ENCODE peak calls at places on chromosome 21, in five cellular contexts. B is breast epithelium, Z is fibroblast of lung, U is mammary epithelial cell, M is PC-3. A is an unnamed sample.

GRCh38 chr21:42843021-42843420 is 36.3 kb downstream of the WDR4 start:
- DNase-seq in M (no peak), Z (no peak), B (no peak), U (no peak), A (no peak)

GRCh38 chr21:26939532-26940181 is 27.2 kb downstream of the ADAMTS5 start:
- DNase-seq in Z (peak; percentile 50), B (no peak), M (peak; percentile 2), U (no peak), A (peak; percentile 72)

GRCh38 chr21:35323947-35324346 is 274.8 kb upstream of the RUNX1 start:
- DNase-seq in Z (peak; percentile 16), B (no peak), U (no peak), M (no peak), A (peak; percentile 63)

GRCh38 chr21:39523398-39523797 is 71.6 kb downstream of the SH3BGR start:
- DNase-seq in Z (no peak), U (no peak), B (no peak), M (no peak), A (peak; percentile 27)

GRCh38 chr21:43345746-43346409 is 81.1 kb downstream of the SIK1 start:
- DNase-seq in U (peak; percentile 66), B (no peak), M (peak; percentile 59), Z (peak; percentile 68), A (peak; percentile 59)

GRCh38 chr21:37072988-37073416 is at the start of the genes PIGP and TTC3:
- DNase-seq in M (peak; percentile 96), U (peak; percentile 94), Z (peak; percentile 92), B (peak; percentile 92), A (peak; percentile 95)

GRCh38 chr21:31409849-31410762 is 66.0 kb upstream of the TIAM1 start:
- DNase-seq in Z (no peak), M (no peak), U (no peak), B (no peak), A (no peak)

GRCh38 chr21:26769613-26770188 is 75.5 kb downstream of the ADAMTS1 start:
- DNase-seq in M (peak; percentile 63), Z (peak; percentile 11), U (no peak), B (no peak), A (peak; percentile 75)

GRCh38 chr21:14215971-14216621 is at the start of gene RBM11:
- DNase-seq in B (peak; percentile 73), U (peak; percentile 69), Z (peak; percentile 6), M (peak; percentile 68), A (no peak)

GRCh38 chr21:26794597-26795397 is 50.4 kb downstream of the ADAMTS1 start:
- DNase-seq in M (no peak), Z (no peak), B (no peak), U (no peak), A (no peak)

GRCh38 chr21:31447477-31447876 is 103.4 kb upstream of the TIAM1 start:
- DNase-seq in U (no peak), B (no peak), Z (peak; percentile 71), M (no peak), A (no peak)

GRCh38 chr21:17467392-17467791 is 45.5 kb upstream of the CXADR start:
- DNase-seq in Z (no peak), B (no peak), M (no peak), U (no peak), A (no peak)

GRCh38 chr21:17590443-17590842 is 22.3 kb downstream of the BTG3 start:
- DNase-seq in U (no peak), Z (no peak), B (no peak), M (no peak), A (peak; percentile 17)

GRCh38 chr21:46635324-46636180 is at the start of gene PRMT2:
- DNase-seq in B (peak; percentile 97), U (peak; percentile 95), Z (peak; percentile 92), M (peak; percentile 98), A (peak; percentile 99)
- H3K4me3 ChIP-seq in B (peak within 1 kb of the TSS; percentile 89), U (peak within 1 kb of the TSS; percentile 90), Z (peak within 1 kb of the TSS; percentile 92), M (peak within 1 kb of the TSS; percentile 90), A (peak within 1 kb of the TSS; percentile 99)

DNA sequence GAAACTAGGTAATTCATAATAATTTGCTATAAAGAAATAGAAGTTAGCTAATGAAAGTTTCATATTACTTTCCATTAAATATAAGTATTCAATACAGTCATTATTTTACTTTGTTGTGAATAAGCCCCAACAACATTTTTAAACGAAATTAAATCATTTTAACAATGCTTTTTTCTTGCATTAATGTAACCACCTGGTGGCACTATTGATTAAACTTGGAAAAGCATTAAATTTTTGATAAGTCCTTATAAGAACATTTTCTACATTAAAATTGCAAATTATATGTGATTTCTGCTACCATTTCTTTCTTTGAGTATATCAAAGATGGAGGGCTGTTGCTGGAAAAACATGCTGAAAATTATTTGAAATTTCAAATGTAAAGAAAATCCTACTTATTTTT is 918.8 kb upstream of the TMPRSS15 start:
- DNase-seq in Z (no peak), U (no peak), M (peak; percentile 35), B (no peak), A (no peak)
- TF ChIP-seq CTCF in Z (no peak), U (no peak), M (peak; percentile 59), B (no peak), A (no peak)

DNA sequence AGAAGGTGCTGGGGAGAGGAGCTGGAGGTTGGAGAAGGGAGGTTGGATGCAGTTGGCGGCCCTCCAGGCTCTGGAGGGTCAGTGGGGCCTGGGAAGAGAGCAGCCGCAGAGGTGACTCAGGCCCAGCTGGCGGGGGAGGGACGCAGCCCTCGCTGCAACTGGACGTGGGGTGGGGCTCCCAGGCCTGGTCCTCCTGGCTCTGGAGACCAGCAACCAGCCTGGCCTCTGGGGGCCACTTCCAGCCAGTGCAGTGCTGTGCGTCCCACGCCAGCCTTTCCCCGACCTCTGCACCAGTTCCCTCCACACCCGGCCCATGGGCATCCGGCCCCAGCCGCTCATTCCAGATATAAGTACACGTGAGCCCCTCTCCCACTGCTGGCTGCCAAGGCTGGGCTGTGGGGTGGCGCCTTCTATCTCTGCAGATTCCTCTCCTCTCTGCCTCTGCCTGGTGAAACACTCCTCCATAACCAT is 38.0 kb upstream of the COL18A1 start:
- DNase-seq in M (peak; percentile 90), B (no peak), U (no peak), Z (peak; percentile 97), A (peak; percentile 95)
- H3K4me3 ChIP-seq in M (no peak overlapping the region), B (no peak overlapping the region), U (no peak overlapping the region), Z (no peak overlapping the region), A (no peak overlapping the region)

DNA sequence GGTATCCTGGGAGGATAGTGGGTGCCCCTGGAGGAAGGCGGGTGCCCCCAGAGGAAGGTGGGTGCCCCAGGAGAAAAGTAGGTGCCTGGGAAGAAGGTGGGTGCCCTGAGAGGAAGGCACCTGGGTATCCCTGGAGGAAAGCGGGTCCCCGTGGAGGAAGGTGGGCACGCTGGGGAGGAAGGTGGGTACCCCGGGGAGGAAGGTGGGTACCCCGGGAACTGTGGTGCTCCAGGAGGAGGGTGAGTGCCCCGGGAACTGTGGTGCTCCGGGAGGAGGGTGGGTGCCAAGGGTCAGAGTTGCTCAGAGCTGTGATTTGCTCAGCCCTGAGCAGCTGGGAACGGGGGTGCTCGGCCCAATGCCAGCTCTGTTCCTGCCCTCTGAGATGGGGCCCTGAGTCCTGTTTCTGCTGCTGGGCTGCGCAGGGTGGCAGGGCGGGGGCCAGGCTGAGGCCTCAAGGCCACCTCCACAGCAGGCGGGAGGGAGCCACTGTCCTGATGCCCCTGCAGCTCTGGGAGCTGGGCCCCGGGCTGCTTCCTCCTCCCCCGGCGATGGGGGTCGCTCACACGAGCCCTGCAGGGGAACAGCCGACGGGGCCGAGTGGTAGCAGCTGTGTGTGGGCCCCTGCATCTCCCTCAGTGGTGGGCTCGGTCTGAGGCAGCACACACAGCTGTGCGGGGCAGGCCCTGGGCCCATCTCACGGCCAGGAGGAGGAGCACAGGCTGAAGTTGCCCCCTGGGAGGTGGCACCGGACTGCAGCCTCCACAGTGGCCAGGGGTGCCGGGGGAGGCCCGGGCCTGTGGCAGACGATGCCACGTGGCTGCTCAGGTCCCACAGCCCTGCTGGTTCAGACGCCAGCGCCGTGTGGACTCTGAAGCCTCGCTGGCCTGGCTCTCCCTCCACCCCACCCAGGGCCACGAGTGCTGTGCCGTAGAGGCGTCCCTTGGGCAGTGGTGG is 57.4 kb downstream of the SLX9 start:
- DNase-seq in U (no peak), B (no peak), M (no peak), Z (no peak), A (no peak)
- TF ChIP-seq CTCF in U (no peak), B (no peak), M (no peak), Z (no peak), A (no peak)

DNA sequence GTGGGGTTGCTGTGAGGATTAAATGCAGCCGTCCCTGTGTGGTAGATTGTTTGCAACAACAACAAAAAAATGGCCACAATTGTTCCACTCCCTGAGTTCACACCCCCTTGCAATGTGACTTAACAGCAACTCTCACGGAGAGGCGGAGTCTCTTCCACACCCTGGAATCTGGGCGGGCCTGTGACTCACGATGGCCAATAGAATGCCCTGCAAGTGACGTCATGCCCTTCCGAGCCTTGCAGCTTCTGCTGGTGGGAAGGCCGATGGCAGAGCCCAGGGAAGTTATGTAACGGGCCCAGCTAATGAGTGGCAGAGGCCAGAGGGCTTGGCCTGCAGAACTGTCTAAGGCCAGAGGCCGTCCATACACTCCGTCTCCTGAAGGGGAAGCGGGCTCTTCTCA is 87.9 kb downstream of the RIPK4 start:
- DNase-seq in Z (peak; percentile 99), U (peak; percentile 99), M (peak; percentile 99), B (peak; percentile 94), A (peak; percentile 86)
- H3K4me3 ChIP-seq in Z (no peak overlapping the region), U (peak overlapping the region; percentile 40), M (peak overlapping the region; percentile 59), B (no peak overlapping the region), A (no peak overlapping the region)

DNA sequence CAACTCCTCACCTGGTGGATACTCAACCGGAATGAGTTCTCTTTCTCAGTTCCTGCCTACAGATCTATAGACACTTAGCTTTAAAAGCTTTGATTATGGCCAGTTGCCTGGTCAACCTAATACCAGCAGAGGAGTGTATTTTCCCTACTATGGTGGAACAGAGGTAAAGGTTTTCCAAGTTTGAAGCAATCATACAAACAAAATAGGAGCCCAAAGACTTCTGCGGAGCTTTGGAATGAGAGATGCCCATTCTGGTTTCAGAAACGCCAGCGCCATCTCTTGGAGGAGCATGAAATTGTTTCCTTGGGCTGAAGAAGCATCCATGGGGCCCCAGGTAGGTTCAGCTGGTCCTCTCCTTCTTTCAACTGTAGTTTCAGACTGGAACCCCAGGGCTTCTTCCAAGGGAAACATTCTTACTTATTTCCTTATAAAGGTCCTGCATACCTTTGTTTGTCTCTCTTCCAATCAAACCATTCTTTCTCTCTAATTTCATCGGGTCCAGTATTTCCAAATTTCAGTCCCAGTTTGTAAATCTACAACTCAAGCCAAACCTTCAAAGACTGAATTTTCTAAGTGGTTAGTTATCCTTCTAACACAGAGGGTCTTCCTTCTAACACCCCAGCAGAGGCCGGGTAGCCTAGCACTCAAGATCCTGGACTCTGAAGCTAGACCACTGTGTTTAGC is 95.9 kb downstream of the KCNJ15 start:
- DNase-seq in Z (peak; percentile 64), B (no peak), M (peak; percentile 86), U (peak; percentile 69), A (peak; percentile 74)
- TF ChIP-seq CTCF in Z (peak; percentile 92), B (no peak), M (peak; percentile 92), U (peak; percentile 94), A (peak; percentile 90)

A was measured in foreskin fibroblast.